ENCODE peak calls at places on chromosome 11, in six cellular contexts. S is substantia nigra; L is coronary artery; R is testis; C is sciatic nerve; X is stimulated activated CD4-positive, alpha-beta T cell treated with anti-CD3 and anti-CD28 coated beads, Interleukin-15, amount 100 ng/mL, for 1 hour. E is an unnamed sample.

GRCh38 chr11:34317666-34318065 is 40.1 kb downstream of the ABTB2 start:
- DNase-seq in S (no peak), L (no peak), R (no peak), C (no peak), X (no peak), E (no peak)

GRCh38 chr11:73856001-73856663 is 20.5 kb downstream of the COA4 start:
- DNase-seq in S (peak), L (no peak), R (no peak), C (no peak), X (no peak), E (no peak)

GRCh38 chr11:10864688-10865087 is 6.8 kb upstream of the ZBED5 start:
- DNase-seq in S (no peak), L (no peak), R (no peak), C (no peak), X (no peak), E (no peak)

GRCh38 chr11:46239801-46240061 is 37.7 kb upstream of the CREB3L1 start:
- DNase-seq in S (no peak), L (no peak), R (no peak), C (no peak), X (no peak), E (no peak)

GRCh38 chr11:110297082-110297725 is 790 bp upstream of the RDX start:
- DNase-seq in S (no peak), L (no peak), R (no peak), C (no peak), X (no peak), E (no peak)

GRCh38 chr11:123188508-123189165 is 6.4 kb downstream of the CLMP start:
- DNase-seq in S (peak), L (no peak), R (peak), C (no peak), X (no peak), E (no peak)

GRCh38 chr11:114050258-114050927 is 9.1 kb upstream of the ZBTB16 start:
- DNase-seq in S (no peak), L (no peak), R (no peak), C (no peak), X (no peak), E (no peak)

GRCh38 chr11:104891135-104891534 is 7.1 kb downstream of the CASP12 start:
- DNase-seq in S (no peak), L (no peak), R (no peak), C (no peak), X (no peak), E (no peak)

GRCh38 chr11:134580635-134581025 is 168.6 kb upstream of the B3GAT1 start:
- DNase-seq in S (no peak), L (peak), R (no peak), C (no peak), X (no peak), E (no peak)

GRCh38 chr11:58391879-58392278 is 14.8 kb downstream of the OR5B3 start:
- DNase-seq in S (no peak), L (no peak), R (no peak), C (no peak), X (no peak), E (no peak)

GRCh38 chr11:82775736-82776346 is 42.2 kb upstream of the FAM181B start:
- DNase-seq in S (no peak), L (no peak), R (no peak), C (no peak), X (no peak), E (no peak)

GRCh38 chr11:65745049-65745448 is 24.5 kb upstream of the RNASEH2C start:
- DNase-seq in S (no peak), L (no peak), R (no peak), C (no peak), X (no peak), E (no peak)

GRCh38 chr11:34586655-34587281 is 34.1 kb upstream of the EHF start:
- DNase-seq in S (no peak), L (no peak), R (no peak), C (no peak), X (no peak), E (no peak)

GRCh38 chr11:122883682-122883981 is 1.1 kb downstream of the JHY start:
- DNase-seq in S (no peak), L (no peak), R (peak), C (no peak), X (no peak), E (no peak)

E was measured in right cardiac atrium.